ENCODE peak calls at places on chromosomes 7 and 10, in eight cellular contexts. X is psoas muscle; H is effector memory CD4-positive, alpha-beta T cell; C is mammary epithelial cell; P is spleen; E is CD8-positive, alpha-beta T cell; G is SK-N-SH; R is H9. W is an unnamed sample. For H3K27me3, the result is how much of the 10 kb centered on the place peaks cover.

GRCh38 chr10:46287846-46288480 is 1.2 kb downstream of the ANTXRL start:
- DNase-seq in C (peak), X (peak), R (no peak), H (no peak), E (no peak), P (peak), G (no peak), W (no peak)

GRCh38 chr7:38291117-38291647 is 17.7 kb upstream of the TARP start:
- DNase-seq in H (no peak), E (no peak), C (no peak), R (peak), X (no peak), G (no peak), P (no peak), W (no peak)

GRCh38 chr10:101812606-101813005 is 5.6 kb downstream of the OGA start:
- DNase-seq in H (no peak), E (no peak), X (no peak), R (no peak), G (no peak), P (no peak), C (no peak), W (no peak)

GRCh38 chr10:60384708-60385398 is 4.8 kb downstream of the ANK3 start:
- DNase-seq in G (no peak), C (peak), R (no peak), E (no peak), H (no peak), X (no peak), P (no peak), W (no peak)

GRCh38 chr10:81303656-81304055 is 571.3 kb upstream of the NRG3 start:
- DNase-seq in P (no peak), C (peak), E (no peak), X (no peak), H (no peak), R (no peak), G (no peak), W (no peak)

GRCh38 chr7:27395626-27396025 is 153.0 kb downstream of the EVX1 start:
- DNase-seq in P (no peak), C (no peak), X (no peak), E (no peak), R (no peak), G (no peak), H (no peak), W (no peak)

GRCh38 chr10:78507761-78508160 is 474.1 kb downstream of the RPS24 start:
- DNase-seq in E (no peak), C (no peak), H (no peak), X (no peak), G (peak), R (no peak), P (no peak), W (no peak)

GRCh38 chr10:119602241-119603095 is 5.7 kb upstream of the TIAL1 start:
- DNase-seq in G (no peak), E (peak), X (no peak), R (peak), P (peak), H (no peak), C (peak), W (no peak)

GRCh38 chr7:43645699-43646226 is 62.9 kb downstream of the STK17A start:
- DNase-seq in P (no peak), R (no peak), H (no peak), G (no peak), X (no peak), E (no peak), C (no peak), W (no peak)

GRCh38 chr7:98210513-98211220 is 572 bp upstream of the BHLHA15 start:
- DNase-seq in G (peak), C (no peak), E (no peak), X (no peak), R (peak), P (peak), H (no peak), W (no peak)

GRCh38 chr10:33179056-33179455 is 155.4 kb downstream of the NRP1 start:
- DNase-seq in H (no peak), X (no peak), C (no peak), P (no peak), G (no peak), E (no peak), R (no peak), W (no peak)

GRCh38 chr10:33180390-33180789 is 154.1 kb downstream of the NRP1 start:
- DNase-seq in X (no peak), H (no peak), C (no peak), R (no peak), G (no peak), E (no peak), P (no peak), W (no peak)

GRCh38 chr10:33187427-33187999 is 147.0 kb downstream of the NRP1 start:
- DNase-seq in G (no peak), C (no peak), E (no peak), X (no peak), P (no peak), R (peak), H (no peak), W (no peak)

GRCh38 chr10:33186150-33186549 is 148.3 kb downstream of the NRP1 start:
- DNase-seq in E (no peak), R (no peak), P (no peak), H (no peak), C (no peak), X (no peak), G (no peak), W (no peak)

DNA sequence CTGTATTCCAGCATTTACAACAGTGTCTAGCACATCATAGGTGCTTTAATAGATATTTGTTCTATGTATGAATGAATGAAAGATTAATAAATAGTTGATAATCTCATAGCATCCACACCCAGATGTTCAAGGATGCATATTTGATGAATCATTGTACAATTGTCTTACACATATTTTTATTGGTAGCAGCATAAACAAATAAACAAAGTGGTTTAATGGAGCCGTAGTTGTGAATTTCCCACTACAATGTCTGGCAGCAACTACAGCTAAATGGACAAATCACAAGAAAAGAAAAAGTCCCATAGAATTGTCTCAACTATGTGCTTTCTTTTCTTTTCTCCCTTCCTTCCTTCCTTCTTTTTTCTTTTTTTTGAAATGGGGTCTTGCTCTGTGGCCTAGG is 150.8 kb downstream of the NRP1 start:
- DNase-seq in H (no peak), G (no peak), E (no peak), P (no peak), X (no peak), R (no peak), C (no peak), W (no peak)
- H3K27me3 ChIP-seq in H (under half), G (under half), E (under half), P (under half), X (under half), R (under half), C (under half), W (under half)

GRCh38 chr10:121078672-121079102 is 227.5 kb downstream of the WDR11 start:
- DNase-seq in H (no peak), G (no peak), E (no peak), X (no peak), P (no peak), R (no peak), C (peak), W (no peak)

GRCh38 chr10:121080324-121080807 is 229.2 kb downstream of the WDR11 start:
- DNase-seq in G (peak), P (no peak), C (no peak), H (no peak), E (no peak), R (no peak), X (peak), W (no peak)

GRCh38 chr10:121078036-121078435 is 226.9 kb downstream of the WDR11 start:
- DNase-seq in R (no peak), H (no peak), G (no peak), X (no peak), C (peak), P (no peak), E (no peak), W (no peak)

GRCh38 chr10:121077331-121077730 is 226.2 kb downstream of the WDR11 start:
- DNase-seq in R (no peak), C (peak), E (no peak), G (no peak), H (no peak), X (peak), P (no peak), W (no peak)

DNA sequence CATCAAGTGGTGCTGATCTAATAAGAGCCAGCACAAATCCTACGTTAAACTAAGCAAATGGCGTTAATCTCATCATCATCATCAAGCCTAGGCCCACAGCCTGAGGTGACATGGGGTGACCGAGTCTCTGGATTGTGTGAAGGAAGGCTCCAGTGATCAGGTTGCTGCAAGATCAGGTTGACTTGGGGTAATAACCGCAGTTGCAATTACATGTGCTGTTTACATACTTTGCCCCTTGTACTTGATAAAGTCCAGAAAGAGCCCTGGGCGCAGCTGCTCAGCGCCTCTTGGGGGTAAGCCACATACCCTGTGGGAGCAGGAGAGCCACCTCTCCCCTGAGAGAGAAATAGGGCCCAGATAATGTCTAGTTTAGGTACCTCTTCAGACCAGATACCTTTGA is 228.1 kb downstream of the WDR11 start:
- DNase-seq in R (no peak), P (no peak), C (no peak), G (no peak), X (no peak), H (no peak), E (no peak), W (no peak)
- H3K27ac ChIP-seq in R (no peak), P (no peak), C (peak), G (no peak), X (no peak), H (no peak), E (no peak), W (no peak)

GRCh38 chr7:139492293-139492692 is 8.8 kb upstream of the KLRG2 start:
- DNase-seq in P (no peak), R (no peak), G (no peak), X (no peak), H (no peak), C (no peak), E (no peak), W (no peak)
- H3K27me3 ChIP-seq in P (under half), R (under half), G (under half), X (under half), H (under half), C (under half), E (under half), W (under half)

DNA sequence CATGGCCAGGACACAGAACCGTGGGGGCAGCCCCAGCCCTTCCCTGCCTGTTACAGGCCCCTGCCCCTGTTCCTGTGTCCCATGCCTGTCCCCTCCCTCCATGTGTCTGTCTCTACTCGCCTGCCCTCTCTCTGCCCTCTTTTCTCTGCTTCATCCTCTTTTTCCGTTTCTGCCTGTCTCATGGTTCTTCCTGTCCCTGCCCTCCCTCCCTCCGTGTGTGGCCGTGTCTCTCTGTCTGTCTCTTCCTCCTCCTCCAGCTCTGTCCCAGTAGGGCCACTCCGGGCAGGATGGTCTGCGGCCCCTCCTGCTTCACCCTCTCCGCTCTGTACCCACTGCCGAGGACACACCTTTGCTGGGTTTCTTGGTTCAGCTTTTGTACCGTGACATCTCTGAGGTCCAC is 137.4 kb downstream of the FAM53B start:
- DNase-seq in P (no peak), C (no peak), R (no peak), E (no peak), H (no peak), G (no peak), X (no peak), W (no peak)
- H3K27ac ChIP-seq in P (peak), C (no peak), R (no peak), E (no peak), H (no peak), G (no peak), X (no peak), W (no peak)

GRCh38 chr7:29563590-29564454 is at the start of gene PRR15:
- DNase-seq in E (no peak), H (no peak), C (peak), P (peak), X (peak), G (peak), R (peak), W (peak)
- H3K27me3 ChIP-seq in E (under half), H (under half), C (under half), P (under half), X (under half), G (under half), R (under half), W (under half)

GRCh38 chr10:108000365-108000764 is 835.9 kb upstream of the SORCS1 start:
- DNase-seq in H (no peak), P (no peak), G (no peak), C (no peak), R (no peak), E (no peak), X (no peak), W (no peak)

GRCh38 chr10:108003576-108003975 is 839.1 kb upstream of the SORCS1 start:
- DNase-seq in E (no peak), X (no peak), R (no peak), H (no peak), G (no peak), C (no peak), P (no peak), W (no peak)

GRCh38 chr10:108003061-108003460 is 838.6 kb upstream of the SORCS1 start:
- DNase-seq in H (no peak), G (no peak), C (no peak), E (no peak), R (no peak), P (no peak), X (no peak), W (no peak)

DNA sequence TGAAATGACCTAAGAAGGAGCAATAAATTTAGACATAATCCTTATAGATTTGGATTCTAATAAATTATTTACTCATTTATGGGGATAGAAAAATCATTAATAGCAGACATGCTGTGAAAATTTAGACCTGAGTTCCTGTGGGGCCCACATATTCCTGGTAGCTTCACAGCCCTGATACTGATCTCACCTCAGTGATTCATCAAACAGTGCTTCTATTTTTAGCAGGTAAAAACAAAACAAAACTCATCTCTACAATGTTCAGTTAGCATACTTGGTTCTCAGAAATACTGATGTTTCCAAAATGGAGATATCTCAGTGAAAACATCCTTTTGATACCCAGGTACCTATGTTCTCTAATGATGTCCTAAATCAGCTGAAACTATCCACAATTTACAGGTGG is 841.1 kb upstream of the SORCS1 start:
- DNase-seq in E (no peak), P (no peak), X (no peak), G (no peak), H (no peak), R (no peak), C (peak), W (no peak)
- H3K27ac ChIP-seq in E (no peak), P (no peak), X (no peak), G (no peak), H (no peak), R (no peak), C (no peak), W (no peak)

GRCh38 chr10:70851597-70852475 is 36.1 kb downstream of the SGPL1 start:
- DNase-seq in E (no peak), X (no peak), H (no peak), G (no peak), P (no peak), R (no peak), C (no peak), W (no peak)

GRCh38 chr10:70858759-70859158 is 29.6 kb downstream of the PCBD1 start:
- DNase-seq in P (no peak), G (peak), X (no peak), R (no peak), C (no peak), H (no peak), E (no peak), W (no peak)

GRCh38 chr10:70853031-70853430 is 35.3 kb downstream of the PCBD1 start:
- DNase-seq in G (no peak), R (no peak), P (no peak), X (no peak), E (no peak), C (peak), H (no peak), W (no peak)

DNA sequence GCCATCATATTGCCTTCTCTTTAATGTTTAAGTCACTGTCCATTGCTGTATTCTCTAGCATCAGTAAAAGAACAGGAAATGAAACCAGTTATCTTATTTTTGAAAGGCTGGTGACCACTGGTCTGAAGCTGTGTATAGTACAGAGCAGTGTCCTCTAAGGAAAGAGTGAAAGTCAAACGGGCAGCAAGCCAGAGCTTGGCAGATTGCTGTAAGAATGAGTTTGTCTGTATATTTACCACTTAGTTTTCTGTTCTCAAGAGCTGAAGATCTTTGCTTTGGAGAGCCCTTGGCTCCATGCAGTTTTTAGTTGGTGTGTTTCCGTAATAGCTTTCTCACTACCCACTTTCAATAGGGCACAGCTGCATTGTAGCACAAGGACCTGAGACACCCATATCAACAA is 31.9 kb downstream of the PCBD1 start:
- DNase-seq in C (no peak), R (no peak), X (no peak), E (no peak), G (no peak), H (no peak), P (no peak), W (no peak)
- H3K27me3 ChIP-seq in C (under half), R (under half), X (under half), E (under half), G (under half), H (under half), P (under half), W (under half)

W was measured in naive thymus-derived CD4-positive, alpha-beta T cell.